ENCODE peak calls at places on chromosomes 1 and 21, in nine cellular contexts. One of them, this sample, is unnamed.

GRCh38 chr1:172818841-172819527 is 160.1 kb downstream of the FASLG start:
- DNase-seq in A549: no peak
- DNase-seq in keratinocyte: no peak
- DNase-seq in heart left ventricle: no peak
- DNase-seq in neural progenitor cell: no peak
- DNase-seq in endothelial cell of umbilical vein: no peak
- DNase-seq in AG09309: no peak
- DNase-seq in AG04450: no peak
- DNase-seq in transverse colon: peak
- DNase-seq in this sample: no peak

GRCh38 chr1:244836135-244836521 is 670 bp downstream of the COX20 start:
- DNase-seq in A549: peak
- DNase-seq in keratinocyte: no peak
- DNase-seq in heart left ventricle: no peak
- DNase-seq in neural progenitor cell: peak
- DNase-seq in endothelial cell of umbilical vein: peak
- DNase-seq in AG09309: peak
- DNase-seq in AG04450: no peak
- DNase-seq in transverse colon: no peak
- DNase-seq in this sample: no peak

GRCh38 chr1:27550510-27551169 is 53.3 kb downstream of the AHDC1 start:
- DNase-seq in A549: no peak
- DNase-seq in keratinocyte: no peak
- DNase-seq in heart left ventricle: peak
- DNase-seq in neural progenitor cell: no peak
- DNase-seq in endothelial cell of umbilical vein: no peak
- DNase-seq in AG09309: no peak
- DNase-seq in AG04450: no peak
- DNase-seq in transverse colon: no peak
- DNase-seq in this sample: no peak

GRCh38 chr1:234216116-234216703 is 157.0 kb upstream of the COA6 start:
- DNase-seq in A549: no peak
- DNase-seq in keratinocyte: no peak
- DNase-seq in heart left ventricle: no peak
- DNase-seq in neural progenitor cell: no peak
- DNase-seq in endothelial cell of umbilical vein: no peak
- DNase-seq in AG09309: no peak
- DNase-seq in AG04450: no peak
- DNase-seq in transverse colon: no peak
- DNase-seq in this sample: no peak

GRCh38 chr21:44052071-44052829 is 40.1 kb downstream of the TRAPPC10 start:
- DNase-seq in A549: no peak
- DNase-seq in keratinocyte: no peak
- DNase-seq in heart left ventricle: no peak
- DNase-seq in neural progenitor cell: no peak
- DNase-seq in endothelial cell of umbilical vein: no peak
- DNase-seq in AG09309: no peak
- DNase-seq in AG04450: no peak
- DNase-seq in transverse colon: no peak
- DNase-seq in this sample: no peak

GRCh38 chr21:42755031-42755665 is 101.7 kb downstream of the PDE9A start:
- DNase-seq in A549: no peak
- DNase-seq in keratinocyte: no peak
- DNase-seq in heart left ventricle: no peak
- DNase-seq in neural progenitor cell: no peak
- DNase-seq in endothelial cell of umbilical vein: no peak
- DNase-seq in AG09309: no peak
- DNase-seq in AG04450: no peak
- DNase-seq in transverse colon: no peak
- DNase-seq in this sample: no peak

GRCh38 chr1:204494281-204495077 is at the start of gene PIK3C2B:
- DNase-seq in A549: peak
- DNase-seq in keratinocyte: no peak
- DNase-seq in heart left ventricle: peak
- DNase-seq in neural progenitor cell: peak
- DNase-seq in endothelial cell of umbilical vein: peak
- DNase-seq in AG09309: no peak
- DNase-seq in AG04450: peak
- DNase-seq in transverse colon: peak
- DNase-seq in this sample: no peak

GRCh38 chr1:64121766-64122385 is 81.5 kb upstream of the UBE2U start:
- DNase-seq in A549: no peak
- DNase-seq in keratinocyte: no peak
- DNase-seq in heart left ventricle: no peak
- DNase-seq in neural progenitor cell: no peak
- DNase-seq in endothelial cell of umbilical vein: no peak
- DNase-seq in AG09309: no peak
- DNase-seq in AG04450: no peak
- DNase-seq in transverse colon: no peak
- DNase-seq in this sample: no peak

GRCh38 chr1:33433509-33434362 is 2.8 kb upstream of the PHC2 start:
- DNase-seq in A549: peak
- DNase-seq in keratinocyte: peak
- DNase-seq in heart left ventricle: peak
- DNase-seq in neural progenitor cell: no peak
- DNase-seq in endothelial cell of umbilical vein: peak
- DNase-seq in AG09309: peak
- DNase-seq in AG04450: peak
- DNase-seq in transverse colon: peak
- DNase-seq in this sample: peak

GRCh38 chr1:205933672-205934618 is 9.3 kb downstream of the SLC26A9 start:
- DNase-seq in A549: peak
- DNase-seq in keratinocyte: no peak
- DNase-seq in heart left ventricle: no peak
- DNase-seq in neural progenitor cell: peak
- DNase-seq in endothelial cell of umbilical vein: peak
- DNase-seq in AG09309: no peak
- DNase-seq in AG04450: no peak
- DNase-seq in transverse colon: no peak
- DNase-seq in this sample: no peak

GRCh38 chr1:17531682-17532487 is 7.6 kb upstream of the ARHGEF10L start:
- DNase-seq in A549: no peak
- DNase-seq in keratinocyte: no peak
- DNase-seq in heart left ventricle: peak
- DNase-seq in neural progenitor cell: peak
- DNase-seq in endothelial cell of umbilical vein: no peak
- DNase-seq in AG09309: no peak
- DNase-seq in AG04450: no peak
- DNase-seq in transverse colon: peak
- DNase-seq in this sample: no peak

GRCh38 chr1:172201572-172201971 is 218.9 kb upstream of the C1orf105 start:
- DNase-seq in A549: no peak
- DNase-seq in keratinocyte: no peak
- DNase-seq in heart left ventricle: no peak
- DNase-seq in neural progenitor cell: no peak
- DNase-seq in endothelial cell of umbilical vein: no peak
- DNase-seq in AG09309: no peak
- DNase-seq in AG04450: no peak
- DNase-seq in transverse colon: no peak
- DNase-seq in this sample: no peak

DNA sequence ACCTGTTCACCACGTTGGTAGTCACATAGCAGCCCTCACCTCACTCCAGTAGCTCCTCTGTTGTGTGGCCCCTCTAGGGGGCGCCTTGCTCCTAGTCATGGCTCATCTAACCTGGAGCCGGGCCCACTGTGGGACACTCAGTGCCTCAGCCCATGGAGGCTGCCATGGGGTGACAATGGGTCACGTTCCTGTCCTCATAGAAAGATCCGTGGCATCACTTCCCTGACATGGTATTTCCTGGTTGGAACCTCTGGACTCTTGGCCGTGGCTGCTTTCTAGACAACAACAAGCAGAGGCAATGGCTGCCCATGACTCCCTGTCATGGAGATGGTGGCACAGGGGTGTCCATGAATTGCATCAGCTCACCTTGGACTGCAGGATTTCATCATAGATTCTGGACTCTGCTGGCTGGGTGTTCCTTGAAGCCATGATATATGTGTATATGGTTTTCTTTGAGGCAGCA is 27.5 kb upstream of the SLAMF6 start:
- DNase-seq in A549: no peak
- DNase-seq in keratinocyte: no peak
- DNase-seq in heart left ventricle: no peak
- DNase-seq in neural progenitor cell: peak
- DNase-seq in endothelial cell of umbilical vein: no peak
- DNase-seq in AG09309: no peak
- DNase-seq in AG04450: no peak
- DNase-seq in transverse colon: no peak
- DNase-seq in this sample: no peak
- TF ChIP-seq CTCF in A549: no peak
- TF ChIP-seq CTCF in keratinocyte: no peak
- TF ChIP-seq CTCF in heart left ventricle: peak
- TF ChIP-seq CTCF in neural progenitor cell: peak
- TF ChIP-seq CTCF in endothelial cell of umbilical vein: no peak
- TF ChIP-seq CTCF in AG09309: no peak
- TF ChIP-seq CTCF in AG04450: no peak
- TF ChIP-seq CTCF in transverse colon: no peak
- TF ChIP-seq CTCF in this sample: no peak

GRCh38 chr1:174799136-174799479 is 200.6 kb upstream of the CACYBP start:
- DNase-seq in A549: no peak
- DNase-seq in keratinocyte: no peak
- DNase-seq in heart left ventricle: no peak
- DNase-seq in neural progenitor cell: no peak
- DNase-seq in endothelial cell of umbilical vein: no peak
- DNase-seq in AG09309: no peak
- DNase-seq in AG04450: no peak
- DNase-seq in transverse colon: no peak
- DNase-seq in this sample: no peak
- H3K4me3 ChIP-seq in A549: no peak
- H3K4me3 ChIP-seq in keratinocyte: peak
- H3K4me3 ChIP-seq in heart left ventricle: peak
- H3K4me3 ChIP-seq in neural progenitor cell: peak
- H3K4me3 ChIP-seq in endothelial cell of umbilical vein: no peak
- H3K4me3 ChIP-seq in AG09309: no peak
- H3K4me3 ChIP-seq in AG04450: peak
- H3K4me3 ChIP-seq in transverse colon: peak
- H3K4me3 ChIP-seq in this sample: peak

DNA sequence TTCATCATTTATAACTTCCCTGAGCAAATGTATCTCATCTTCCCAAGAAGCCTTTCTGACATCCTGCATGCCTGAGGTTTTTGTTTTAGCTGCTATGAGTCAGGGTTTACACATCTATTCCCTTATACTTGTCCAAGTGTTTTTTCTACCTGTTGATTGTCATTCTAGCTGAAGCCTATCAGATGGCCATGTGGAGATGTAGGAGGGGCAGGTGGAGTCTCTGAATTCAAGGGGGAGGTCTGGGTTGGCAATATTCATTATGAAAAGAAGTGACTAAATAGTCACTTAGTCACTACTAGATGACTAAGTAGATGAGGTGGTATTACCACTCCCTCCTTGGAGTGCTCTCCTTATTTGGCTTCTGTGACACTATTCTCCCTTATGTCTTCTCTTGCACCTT is 52.4 kb downstream of the XCL1 start:
- DNase-seq in A549: peak
- DNase-seq in keratinocyte: peak
- DNase-seq in heart left ventricle: no peak
- DNase-seq in neural progenitor cell: no peak
- DNase-seq in endothelial cell of umbilical vein: no peak
- DNase-seq in AG09309: no peak
- DNase-seq in AG04450: no peak
- DNase-seq in transverse colon: no peak
- DNase-seq in this sample: no peak
- TF ChIP-seq CTCF in A549: no peak
- TF ChIP-seq CTCF in keratinocyte: no peak
- TF ChIP-seq CTCF in heart left ventricle: no peak
- TF ChIP-seq CTCF in neural progenitor cell: no peak
- TF ChIP-seq CTCF in endothelial cell of umbilical vein: no peak
- TF ChIP-seq CTCF in AG09309: no peak
- TF ChIP-seq CTCF in AG04450: no peak
- TF ChIP-seq CTCF in transverse colon: no peak
- TF ChIP-seq CTCF in this sample: no peak

DNA sequence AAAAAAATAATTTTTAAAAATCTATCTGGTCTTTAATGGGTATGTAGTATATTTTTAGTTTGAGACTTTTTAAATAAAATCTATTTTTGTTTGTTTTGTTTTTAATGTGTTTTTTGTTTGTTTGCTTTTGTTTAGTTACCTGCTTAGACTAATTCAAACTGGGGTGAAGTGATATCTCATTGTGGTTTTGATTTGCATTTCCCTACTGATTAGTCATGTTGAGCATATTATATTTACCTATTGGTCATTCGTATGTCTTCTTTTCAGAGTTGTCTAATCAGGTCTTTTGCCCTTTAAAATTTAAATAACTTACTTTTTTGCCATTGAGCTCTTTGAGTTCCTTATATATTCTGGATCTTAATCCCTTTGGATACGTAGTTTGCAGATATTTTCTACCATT is 20.3 kb downstream of the CD1B start:
- DNase-seq in A549: no peak
- DNase-seq in keratinocyte: no peak
- DNase-seq in heart left ventricle: no peak
- DNase-seq in neural progenitor cell: no peak
- DNase-seq in endothelial cell of umbilical vein: no peak
- DNase-seq in AG09309: no peak
- DNase-seq in AG04450: no peak
- DNase-seq in transverse colon: no peak
- DNase-seq in this sample: no peak
- H3K4me3 ChIP-seq in A549: no peak
- H3K4me3 ChIP-seq in keratinocyte: no peak
- H3K4me3 ChIP-seq in heart left ventricle: no peak
- H3K4me3 ChIP-seq in neural progenitor cell: no peak
- H3K4me3 ChIP-seq in endothelial cell of umbilical vein: no peak
- H3K4me3 ChIP-seq in AG09309: no peak
- H3K4me3 ChIP-seq in AG04450: no peak
- H3K4me3 ChIP-seq in transverse colon: no peak
- H3K4me3 ChIP-seq in this sample: no peak

GRCh38 chr1:243409284-243409683 is 153.4 kb downstream of the SDCCAG8 start:
- DNase-seq in A549: peak
- DNase-seq in keratinocyte: no peak
- DNase-seq in heart left ventricle: no peak
- DNase-seq in neural progenitor cell: no peak
- DNase-seq in endothelial cell of umbilical vein: peak
- DNase-seq in AG09309: no peak
- DNase-seq in AG04450: no peak
- DNase-seq in transverse colon: no peak
- DNase-seq in this sample: no peak
- TF ChIP-seq CTCF in A549: peak
- TF ChIP-seq CTCF in keratinocyte: no peak
- TF ChIP-seq CTCF in heart left ventricle: no peak
- TF ChIP-seq CTCF in neural progenitor cell: peak
- TF ChIP-seq CTCF in endothelial cell of umbilical vein: peak
- TF ChIP-seq CTCF in AG09309: peak
- TF ChIP-seq CTCF in AG04450: no peak
- TF ChIP-seq CTCF in transverse colon: no peak
- TF ChIP-seq CTCF in this sample: no peak

This sample was measured in astrocyte of the cerebellum.